ENCODE peak calls at places on chromosome 7, in four cellular contexts. H, C, Q and W are unnamed samples.

GRCh38 chr7:74502216-74502891 is 48.6 kb downstream of the GTF2IRD1 start:
- DNase-seq in H (peak; percentile 35), C (peak; percentile 82), Q (peak; percentile 89), W (peak; percentile 80)

GRCh38 chr7:152674860-152675760 is 831 bp downstream of the XRCC2 start:
- DNase-seq in C (no peak), H (no peak), Q (peak; percentile 36), W (no peak)

GRCh38 chr7:95324396-95324795 is at the start of gene PON1:
- DNase-seq in Q (no peak), C (no peak), H (no peak), W (no peak)

GRCh38 chr7:158957507-158957900 is 101.1 kb downstream of the DYNC2I1 start:
- DNase-seq in Q (no peak), C (peak; percentile 58), H (no peak), W (no peak)

GRCh38 chr7:104113788-104114187 is 94.0 kb downstream of the ORC5 start:
- DNase-seq in H (no peak), Q (no peak), C (no peak), W (no peak)

GRCh38 chr7:45184326-45185027 is 26.9 kb downstream of the RAMP3 start:
- DNase-seq in Q (peak; percentile 28), C (peak; percentile 27), H (no peak), W (no peak)

GRCh38 chr7:289756-290553 is at the start of gene FOXL3:
- DNase-seq in H (no peak), Q (peak; percentile 61), C (no peak), W (no peak)

GRCh38 chr7:155955367-155955635 is 143.0 kb upstream of the SHH start:
- DNase-seq in H (no peak), C (no peak), Q (no peak), W (no peak)

GRCh38 chr7:156386097-156386496 is 254.5 kb upstream of the RNF32 start:
- DNase-seq in C (no peak), H (no peak), Q (no peak), W (no peak)

GRCh38 chr7:141463986-141464385 is 87.2 kb upstream of the AGK start:
- DNase-seq in C (no peak), Q (no peak), H (peak; percentile 68), W (no peak)

GRCh38 chr7:38728145-38728544 is 97.0 kb upstream of the AMPH start:
- DNase-seq in H (peak; percentile 55), Q (no peak), C (no peak), W (no peak)

GRCh38 chr7:24916463-24917040 is 63.4 kb downstream of the OSBPL3 start:
- DNase-seq in H (peak; percentile 47), C (no peak), Q (no peak), W (no peak)

GRCh38 chr7:24912874-24913514 is 67.0 kb downstream of the OSBPL3 start:
- DNase-seq in Q (no peak), H (no peak), C (no peak), W (no peak)

GRCh38 chr7:24912424-24912823 is 67.6 kb downstream of the OSBPL3 start:
- DNase-seq in C (no peak), Q (no peak), H (no peak), W (no peak)

GRCh38 chr7:24913791-24914464 is 66.0 kb downstream of the OSBPL3 start:
- DNase-seq in Q (no peak), H (no peak), C (no peak), W (no peak)

DNA sequence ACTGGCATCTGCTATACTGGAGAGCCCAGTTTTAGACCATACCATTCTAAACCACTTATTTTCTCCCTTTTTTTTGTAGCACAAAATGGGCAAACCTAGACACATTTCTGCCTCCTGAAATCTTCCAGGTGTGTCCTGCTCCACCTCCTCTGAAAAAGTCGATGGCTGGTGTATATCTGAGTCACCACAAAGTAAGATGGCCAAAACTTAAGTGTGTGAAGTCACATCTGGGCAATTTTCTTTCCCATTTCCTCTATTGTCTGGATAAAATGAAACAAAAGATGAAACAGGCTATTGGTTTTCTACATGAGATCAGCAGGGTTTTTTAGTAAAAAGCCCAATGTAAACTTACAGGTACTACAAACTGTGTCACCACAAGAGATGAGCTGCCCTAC is 65.5 kb downstream of the OSBPL3 start:
- DNase-seq in C (no peak), H (no peak), Q (no peak), W (no peak)
- H3K4me1 ChIP-seq in C (peaks cover 5% of the 10 kb centered on the region), H (peaks cover 27% of the 10 kb centered on the region), Q (no peaks in the 10 kb centered on the region), W (peaks cover 22% of the 10 kb centered on the region)

GRCh38 chr7:91164531-91164930 is 99.7 kb upstream of the FZD1 start:
- DNase-seq in C (no peak), H (no peak), Q (no peak), W (no peak)
- H3K4me3 ChIP-seq in C (no peak overlapping the region), H (no peak overlapping the region), Q (no peak overlapping the region), W (no peak overlapping the region)

DNA sequence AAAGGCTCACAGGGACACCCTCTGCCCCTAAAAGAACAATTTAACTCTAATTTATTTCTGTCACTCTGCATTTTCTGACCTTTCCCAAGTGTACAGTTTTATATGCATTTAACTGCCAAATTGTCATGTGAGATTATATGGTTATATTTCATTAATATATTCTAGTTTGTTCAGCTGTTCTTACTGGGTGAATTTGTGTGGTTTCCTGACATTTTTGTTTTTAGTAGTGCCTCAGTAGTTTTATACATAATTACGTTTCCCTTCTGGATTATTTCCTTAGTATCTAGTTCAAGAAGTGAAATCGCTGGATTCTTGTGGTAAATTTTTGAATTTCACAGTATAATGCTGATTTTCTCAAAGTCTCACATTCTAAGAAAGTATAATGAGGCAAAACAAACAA is 41.3 kb downstream of the EGFR start:
- DNase-seq in H (no peak), Q (no peak), C (no peak), W (no peak)
- H3K4me1 ChIP-seq in H (peaks cover 42% of the 10 kb centered on the region), Q (peaks cover 6% of the 10 kb centered on the region), C (peaks cover 9% of the 10 kb centered on the region), W (peaks cover 54% of the 10 kb centered on the region)

DNA sequence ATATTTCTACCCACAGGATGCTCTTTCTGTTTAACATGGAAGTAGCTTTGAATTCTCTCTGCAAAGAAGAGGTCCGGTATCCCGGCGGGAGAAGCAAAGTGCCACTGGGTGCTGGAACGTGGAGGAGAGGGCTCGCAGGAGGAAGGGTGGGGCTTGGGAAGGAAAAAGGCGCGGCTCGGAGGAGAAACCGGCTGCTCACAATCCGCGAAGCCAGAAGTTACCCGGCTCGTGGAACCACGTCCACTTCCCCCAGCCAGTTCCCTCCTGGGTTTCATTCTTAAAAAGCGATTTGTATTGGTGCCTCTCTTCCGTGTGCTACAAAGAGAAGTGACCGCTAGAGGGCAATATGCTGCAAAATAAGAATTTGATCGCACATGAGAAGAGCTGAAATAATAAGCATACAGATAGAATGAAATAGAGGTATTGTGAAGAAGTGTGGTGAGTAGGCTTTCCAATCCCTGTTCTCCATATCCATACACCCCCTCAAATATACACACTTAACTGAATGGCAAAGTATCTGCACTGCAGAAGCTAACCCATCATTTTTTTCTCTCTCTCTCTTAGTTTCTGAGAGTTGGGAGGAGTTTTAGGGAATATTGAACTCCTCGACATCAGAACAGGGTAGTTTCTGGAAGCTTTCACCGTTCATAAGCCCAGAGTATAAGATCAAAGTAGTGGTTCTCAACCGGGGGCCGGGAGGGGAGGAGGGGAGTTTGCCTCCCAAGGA is 31.1 kb downstream of the TRIL start:
- DNase-seq in Q (peak; percentile 82), H (peak; percentile 73), C (peak; percentile 83), W (peak; percentile 78)
- H3K4me3 ChIP-seq in Q (peak overlapping the region; percentile 76), H (peak overlapping the region; percentile 59), C (peak overlapping the region; percentile 66), W (peak overlapping the region; percentile 61)

GRCh38 chr7:101109368-101109767 is 17.5 kb upstream of the SERPINE1 start:
- DNase-seq in H (no peak), C (peak; percentile 1), Q (no peak), W (no peak)

GRCh38 chr7:101108961-101109360 is 17.9 kb upstream of the SERPINE1 start:
- DNase-seq in Q (no peak), C (no peak), H (no peak), W (no peak)

GRCh38 chr7:101113860-101114259 is 13.0 kb upstream of the SERPINE1 start:
- DNase-seq in H (no peak), C (no peak), Q (no peak), W (no peak)

GRCh38 chr7:101112233-101112632 is 14.7 kb upstream of the SERPINE1 start:
- DNase-seq in Q (peak; percentile 90), C (peak; percentile 82), H (peak; percentile 54), W (peak; percentile 53)

DNA sequence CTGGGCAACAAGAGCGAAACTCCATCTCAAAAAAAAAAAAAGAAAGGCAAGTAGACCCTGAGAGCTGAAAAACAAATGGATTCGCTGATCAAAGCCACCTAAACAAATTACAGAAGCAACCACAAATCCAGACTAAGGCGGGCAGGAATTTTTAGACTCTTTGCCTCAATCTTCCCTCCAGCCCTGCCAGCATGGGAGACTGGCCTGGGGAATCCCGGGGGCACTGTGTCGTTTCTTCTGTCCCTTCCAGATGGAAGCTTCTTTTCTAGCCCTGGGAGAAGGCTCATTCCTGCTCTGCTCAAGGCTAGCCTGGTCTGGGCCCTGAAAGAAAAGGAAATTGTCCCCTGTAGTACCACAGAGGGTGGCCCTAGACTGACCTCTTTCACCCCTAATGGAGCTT is 15.6 kb upstream of the SERPINE1 start:
- DNase-seq in Q (no peak), H (no peak), C (peak; percentile 5), W (no peak)
- H3K4me1 ChIP-seq in Q (no peaks in the 10 kb centered on the region), H (peaks cover 35% of the 10 kb centered on the region), C (peaks cover 9% of the 10 kb centered on the region), W (no peaks in the 10 kb centered on the region)